ENCODE peak calls at places on chromosomes 13 and 19, in four cellular contexts. U is cardiac fibroblast; P is LNCaP clone FGC; O is CD4-positive, alpha-beta memory T cell. T is an unnamed sample.

GRCh38 chr19:38634757-38635482 is 12.5 kb upstream of the ACTN4 start:
- DNase-seq in P (no peak), U (peak; percentile 71), O (peak; percentile 59), T (peak; percentile 67)

GRCh38 chr13:110448230-110448629 is 113.3 kb downstream of the RAB20 start:
- DNase-seq in U (peak; percentile 49), O (no peak), P (no peak), T (peak; percentile 38)

GRCh38 chr13:24784319-24784718 is 20.4 kb downstream of the RNF17 start:
- DNase-seq in U (no peak), P (no peak), O (no peak), T (peak; percentile 9)

GRCh38 chr13:93066187-93066586 is 160.4 kb upstream of the GPC6 start:
- DNase-seq in U (peak; percentile 79), P (no peak), O (no peak), T (peak; percentile 82)

GRCh38 chr13:31797154-31797775 is 57.9 kb downstream of the RXFP2 start:
- DNase-seq in U (peak; percentile 71), P (no peak), O (no peak), T (peak; percentile 76)

GRCh38 chr19:13056052-13056660 is 46.5 kb downstream of the LYL1 start:
- DNase-seq in P (no peak), U (peak; percentile 83), O (no peak), T (peak; percentile 92)

GRCh38 chr13:112982281-112983041 is 13.4 kb downstream of the MCF2L start:
- DNase-seq in P (no peak), O (no peak), U (no peak), T (no peak)

GRCh38 chr13:44703371-44703770 is 127.2 kb upstream of the TSC22D1 start:
- DNase-seq in O (no peak), U (no peak), P (no peak), T (peak; percentile 76)

GRCh38 chr13:32736648-32737047 is 150.4 kb downstream of the PDS5B start:
- DNase-seq in U (no peak), O (no peak), P (no peak), T (peak; percentile 47)

GRCh38 chr19:44571830-44572661 is 41.3 kb upstream of the IGSF23 start:
- DNase-seq in O (no peak), P (no peak), U (no peak), T (no peak)

GRCh38 chr19:3968556-3969434 is 2.1 kb downstream of the DAPK3 start:
- DNase-seq in U (peak; percentile 99), O (no peak), P (peak; percentile 98), T (peak; percentile 98)

GRCh38 chr19:46840157-46840942 is 10.3 kb downstream of the AP2S1 start:
- DNase-seq in U (peak; percentile 77), P (peak; percentile 41), O (peak; percentile 57), T (peak; percentile 76)

GRCh38 chr13:50358221-50358620 is 343.0 kb downstream of the KCNRG start:
- DNase-seq in U (no peak), P (no peak), O (no peak), T (no peak)

GRCh38 chr13:107301724-107302374 is 733.9 kb upstream of the ARGLU1 start:
- DNase-seq in O (no peak), P (no peak), U (peak; percentile 16), T (peak; percentile 29)

GRCh38 chr13:95050800-95051620 is 250.2 kb downstream of the ABCC4 start:
- DNase-seq in O (no peak), U (no peak), P (no peak), T (no peak)

GRCh38 chr13:107117327-107118012 is 549.5 kb upstream of the ARGLU1 start:
- DNase-seq in O (no peak), U (no peak), P (no peak), T (no peak)

GRCh38 chr13:99043700-99044300 is 65.9 kb upstream of the DOCK9 start:
- DNase-seq in P (no peak), O (no peak), U (no peak), T (no peak)

DNA sequence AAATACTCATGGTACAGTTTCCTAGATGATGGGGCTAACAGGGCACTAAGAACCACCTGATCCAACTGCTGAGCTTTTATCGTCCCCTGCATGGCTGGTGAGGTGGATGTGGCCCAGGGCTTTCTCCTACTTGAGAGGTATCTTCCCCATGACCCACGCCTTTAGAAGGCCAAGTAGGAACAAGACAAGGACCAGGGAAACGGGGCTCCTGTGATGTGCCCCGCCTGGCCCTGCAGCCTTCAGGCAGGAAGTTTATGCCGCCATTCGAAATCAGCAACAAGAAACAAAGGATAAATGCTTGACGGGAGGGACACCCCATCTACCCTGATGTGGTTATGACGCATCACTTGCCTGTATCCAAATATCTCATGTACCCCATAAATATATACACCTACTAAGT is 4.1 kb downstream of the NLRP13 start:
- DNase-seq in P (no peak), O (no peak), U (no peak), T (no peak)
- H3K4me3 ChIP-seq in P (no peak overlapping the region), O (no peak overlapping the region), U (no peak overlapping the region), T (no peak overlapping the region)

GRCh38 chr13:105165449-105166125 is 1369.9 kb downstream of the EFNB2 start:
- DNase-seq in O (no peak), P (peak; percentile 25), U (no peak), T (no peak)
- H3K4me3 ChIP-seq in O (no peak overlapping the region), P (no peak overlapping the region), U (no peak overlapping the region), T (no peak overlapping the region)

GRCh38 chr19:49921871-49922755 is 6.9 kb upstream of the ATF5 start:
- DNase-seq in U (peak; percentile 50), O (no peak), P (no peak), T (peak; percentile 86)
- H3K4me3 ChIP-seq in U (no peak overlapping the region), O (no peak overlapping the region), P (no peak overlapping the region), T (no peak overlapping the region)

GRCh38 chr13:33865945-33866344 is 48.0 kb downstream of the RFC3 start:
- DNase-seq in U (no peak), P (no peak), O (no peak), T (no peak)
- H3K4me3 ChIP-seq in U (no peak overlapping the region), P (no peak overlapping the region), O (no peak overlapping the region), T (no peak overlapping the region)

GRCh38 chr19:5567360-5567970 is at the start of gene TINCR:
- DNase-seq in P (no peak), O (no peak), U (no peak), T (no peak)
- H3K4me3 ChIP-seq in P (no peak within 1 kb of the TSS), O (no peak within 1 kb of the TSS), U (no peak within 1 kb of the TSS), T (no peak within 1 kb of the TSS)

GRCh38 chr13:35917252-35917941 is 213.8 kb downstream of the DCLK1 start:
- DNase-seq in O (no peak), P (no peak), U (peak; percentile 7), T (no peak)
- H3K4me3 ChIP-seq in O (no peak overlapping the region), P (no peak overlapping the region), U (no peak overlapping the region), T (peak overlapping the region; percentile 56)

GRCh38 chr19:16324064-16324383 is 602 bp upstream of the KLF2 start:
- DNase-seq in P (no peak), O (no peak), U (no peak), T (no peak)
- H3K4me3 ChIP-seq in P (peak overlapping the region; percentile 52), O (peak overlapping the region; percentile 73), U (no peak overlapping the region), T (peak overlapping the region; percentile 62)

GRCh38 chr19:30691767-30692516 is 319.8 kb downstream of the ZNF536 start:
- DNase-seq in O (no peak), U (no peak), P (no peak), T (no peak)
- H3K4me3 ChIP-seq in O (no peak overlapping the region), U (no peak overlapping the region), P (no peak overlapping the region), T (peak overlapping the region; percentile 64)

GRCh38 chr19:49801966-49802661 is 11.0 kb downstream of the FUZ start:
- DNase-seq in O (no peak), U (peak; percentile 93), P (no peak), T (peak; percentile 92)

GRCh38 chr19:49803529-49803856 is 9.6 kb downstream of the FUZ start:
- DNase-seq in O (no peak), U (no peak), P (no peak), T (no peak)

GRCh38 chr19:49801401-49801888 is 11.6 kb downstream of the FUZ start:
- DNase-seq in P (no peak), U (no peak), O (no peak), T (no peak)

GRCh38 chr19:49800771-49801170 is 12.3 kb downstream of the FUZ start:
- DNase-seq in U (no peak), O (no peak), P (no peak), T (no peak)

GRCh38 chr19:49802836-49803528 is 10.1 kb downstream of the FUZ start:
- DNase-seq in P (no peak), O (no peak), U (no peak), T (no peak)
- H3K4me3 ChIP-seq in P (no peak overlapping the region), O (no peak overlapping the region), U (no peak overlapping the region), T (no peak overlapping the region)

GRCh38 chr13:30442854-30443379 is 20.6 kb downstream of the UBE2L5 start:
- DNase-seq in U (no peak), O (no peak), P (no peak), T (no peak)

GRCh38 chr13:30443957-30444404 is 21.7 kb downstream of the UBE2L5 start:
- DNase-seq in P (no peak), U (no peak), O (no peak), T (no peak)

GRCh38 chr13:30446122-30446500 is 19.6 kb downstream of the HMGB1 start:
- DNase-seq in P (no peak), U (no peak), O (no peak), T (no peak)

GRCh38 chr13:30438286-30438685 is 16.0 kb downstream of the UBE2L5 start:
- DNase-seq in P (no peak), O (no peak), U (no peak), T (no peak)

DNA sequence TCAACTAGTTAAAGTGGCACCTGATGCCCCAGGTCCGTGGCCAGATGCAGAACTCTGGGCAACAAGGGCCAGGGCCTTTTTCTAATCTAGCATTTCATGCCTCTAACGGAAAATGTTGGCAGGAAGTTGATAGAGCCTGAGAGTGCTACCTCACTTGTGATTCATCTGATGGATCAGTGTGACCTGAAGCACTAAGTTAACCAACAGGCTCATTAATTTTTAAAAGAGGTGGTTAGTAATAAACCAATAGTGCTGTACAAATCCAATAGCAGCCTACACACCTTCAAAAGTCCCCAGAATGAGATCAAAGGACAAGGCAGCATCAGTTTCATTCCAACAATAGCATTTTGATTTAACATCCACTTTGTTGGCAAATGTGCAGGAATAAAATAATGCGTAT is 19.0 kb downstream of the UBE2L5 start:
- DNase-seq in P (no peak), U (no peak), O (no peak), T (peak; percentile 19)
- H3K4me3 ChIP-seq in P (no peak overlapping the region), U (no peak overlapping the region), O (no peak overlapping the region), T (no peak overlapping the region)